ENCODE peak calls at places on chromosome 19, in five cellular contexts. I is stimulated activated CD8-positive, alpha-beta memory T cell treated with anti-CD3 and anti-CD28 coated beads, Interleukin-12 subunit alpha, Interleukin-12 subunit beta, amount 100 ng/mL, for 4 hours; N is hepatic stellate cell; P is cardiac muscle cell; W is cardiac fibroblast. E is an unnamed sample.

GRCh38 chr19:2334986-2335846 is 6.7 kb downstream of the SPPL2B start:
- DNase-seq in W (no peak), P (no peak), N (no peak), I (no peak), E (no peak)

GRCh38 chr19:33630880-33631627 is 9.3 kb downstream of the CHST8 start:
- DNase-seq in W (no peak), N (no peak), I (no peak), P (no peak), E (no peak)

GRCh38 chr19:55809381-55810058 is 22.3 kb downstream of the NLRP11 start:
- DNase-seq in W (peak; percentile 44), N (peak; percentile 22), I (no peak), P (no peak), E (peak; percentile 56)

GRCh38 chr19:35078807-35079206 is 36.8 kb upstream of the FXYD3 start:
- DNase-seq in I (no peak), P (no peak), W (no peak), N (no peak), E (no peak)

GRCh38 chr19:46731007-46731501 is 14.1 kb upstream of the PRKD2 start:
- DNase-seq in I (no peak), N (peak; percentile 97), W (peak; percentile 83), P (no peak), E (no peak)

GRCh38 chr19:46422344-46422743 is 6.4 kb downstream of the PNMA8C start:
- DNase-seq in I (no peak), N (no peak), W (no peak), P (no peak), E (no peak)

GRCh38 chr19:42563352-42564210 is 31.1 kb downstream of the CEACAM8 start:
- DNase-seq in W (peak; percentile 55), N (peak; percentile 60), P (peak; percentile 73), I (no peak), E (peak; percentile 34)

GRCh38 chr19:38557205-38557799 is 60.5 kb downstream of the MAP4K1 start:
- DNase-seq in P (no peak), N (no peak), W (no peak), I (no peak), E (no peak)

GRCh38 chr19:17966497-17967257 is at the start of gene KCNN1:
- DNase-seq in P (peak; percentile 66), W (no peak), N (no peak), I (no peak), E (no peak)

GRCh38 chr19:39428309-39429112 is 7.2 kb downstream of the RPS16 start:
- DNase-seq in P (peak; percentile 92), I (no peak), W (peak; percentile 95), N (peak; percentile 93), E (no peak)

E was measured in NCI-H345.